ENCODE peak calls at places on chromosome 19, in five cellular contexts. One of them, this sample, is unnamed.

GRCh38 chr19:57302727-57303401 is 17.4 kb upstream of the ZNF543 start:
- ATAC-seq in heart right ventricle: no peak
- ATAC-seq in foreskin keratinocyte: no peak
- ATAC-seq in CD4-positive, CD25-positive, alpha-beta regulatory T cell: no peak
- ATAC-seq in right cardiac atrium: peak; percentile 33
- ATAC-seq in this sample: no peak

GRCh38 chr19:16323532-16323931 is 1.1 kb upstream of the KLF2 start:
- ATAC-seq in CD4-positive, CD25-positive, alpha-beta regulatory T cell: no peak
- ATAC-seq in foreskin keratinocyte: no peak
- ATAC-seq in right cardiac atrium: no peak
- ATAC-seq in heart right ventricle: no peak
- ATAC-seq in this sample: no peak

GRCh38 chr19:19259741-19260140 is 13.4 kb downstream of the TM6SF2 start:
- ATAC-seq in foreskin keratinocyte: peak; percentile 64
- ATAC-seq in CD4-positive, CD25-positive, alpha-beta regulatory T cell: no peak
- ATAC-seq in heart right ventricle: no peak
- ATAC-seq in right cardiac atrium: no peak
- ATAC-seq in this sample: no peak

GRCh38 chr19:1884291-1884718 is 991 bp downstream of the ABHD17A start:
- ATAC-seq in right cardiac atrium: no peak
- ATAC-seq in heart right ventricle: no peak
- ATAC-seq in foreskin keratinocyte: no peak
- ATAC-seq in CD4-positive, CD25-positive, alpha-beta regulatory T cell: no peak
- ATAC-seq in this sample: no peak

GRCh38 chr19:3479819-3480215 is 508 bp downstream of the SMIM24 start:
- ATAC-seq in heart right ventricle: no peak
- ATAC-seq in foreskin keratinocyte: peak; percentile 39
- ATAC-seq in right cardiac atrium: no peak
- ATAC-seq in CD4-positive, CD25-positive, alpha-beta regulatory T cell: no peak
- ATAC-seq in this sample: no peak

GRCh38 chr19:16161848-16162247 is 11.5 kb downstream of the CIB3 start:
- ATAC-seq in right cardiac atrium: no peak
- ATAC-seq in heart right ventricle: no peak
- ATAC-seq in CD4-positive, CD25-positive, alpha-beta regulatory T cell: no peak
- ATAC-seq in foreskin keratinocyte: peak; percentile 76
- ATAC-seq in this sample: no peak

GRCh38 chr19:20256606-20257005 is 89.6 kb downstream of the ZNF486 start:
- ATAC-seq in heart right ventricle: no peak
- ATAC-seq in CD4-positive, CD25-positive, alpha-beta regulatory T cell: no peak
- ATAC-seq in right cardiac atrium: no peak
- ATAC-seq in foreskin keratinocyte: no peak
- ATAC-seq in this sample: no peak

GRCh38 chr19:50486823-50487515 is 10.3 kb upstream of the GARIN5A start:
- ATAC-seq in foreskin keratinocyte: peak; percentile 27
- ATAC-seq in CD4-positive, CD25-positive, alpha-beta regulatory T cell: no peak
- ATAC-seq in heart right ventricle: no peak
- ATAC-seq in right cardiac atrium: no peak
- ATAC-seq in this sample: no peak

GRCh38 chr19:6720369-6721112 is at the start of gene C3:
- ATAC-seq in heart right ventricle: peak; percentile 78
- ATAC-seq in foreskin keratinocyte: peak; percentile 68
- ATAC-seq in CD4-positive, CD25-positive, alpha-beta regulatory T cell: no peak
- ATAC-seq in right cardiac atrium: peak; percentile 84
- ATAC-seq in this sample: no peak

GRCh38 chr19:13979224-13979623 is 26.9 kb downstream of the RFX1 start:
- ATAC-seq in right cardiac atrium: no peak
- ATAC-seq in heart right ventricle: no peak
- ATAC-seq in CD4-positive, CD25-positive, alpha-beta regulatory T cell: no peak
- ATAC-seq in foreskin keratinocyte: no peak
- ATAC-seq in this sample: no peak

GRCh38 chr19:48338253-48338755 is 13.0 kb downstream of the EMP3 start:
- ATAC-seq in foreskin keratinocyte: no peak
- ATAC-seq in heart right ventricle: no peak
- ATAC-seq in CD4-positive, CD25-positive, alpha-beta regulatory T cell: no peak
- ATAC-seq in right cardiac atrium: no peak
- ATAC-seq in this sample: no peak

GRCh38 chr19:19552811-19553210 is 14.7 kb downstream of the CILP2 start:
- ATAC-seq in foreskin keratinocyte: peak; percentile 52
- ATAC-seq in heart right ventricle: no peak
- ATAC-seq in CD4-positive, CD25-positive, alpha-beta regulatory T cell: peak; percentile 33
- ATAC-seq in right cardiac atrium: no peak
- ATAC-seq in this sample: no peak

GRCh38 chr19:43575955-43576451 is 402 bp downstream of the PINLYP start:
- ATAC-seq in heart right ventricle: peak; percentile 2
- ATAC-seq in CD4-positive, CD25-positive, alpha-beta regulatory T cell: no peak
- ATAC-seq in right cardiac atrium: peak; percentile 1
- ATAC-seq in foreskin keratinocyte: peak; percentile 3
- ATAC-seq in this sample: no peak

GRCh38 chr19:46901701-46902401 is 41.1 kb downstream of the ARHGAP35 start:
- ATAC-seq in foreskin keratinocyte: peak; percentile 14
- ATAC-seq in CD4-positive, CD25-positive, alpha-beta regulatory T cell: no peak
- ATAC-seq in heart right ventricle: no peak
- ATAC-seq in right cardiac atrium: no peak
- ATAC-seq in this sample: no peak

GRCh38 chr19:18990128-18990708 is 43.1 kb downstream of the SUGP2 start:
- ATAC-seq in foreskin keratinocyte: no peak
- ATAC-seq in right cardiac atrium: no peak
- ATAC-seq in heart right ventricle: no peak
- ATAC-seq in CD4-positive, CD25-positive, alpha-beta regulatory T cell: no peak
- ATAC-seq in this sample: no peak

GRCh38 chr19:55210120-55210493 is 806 bp upstream of the PTPRH start:
- ATAC-seq in heart right ventricle: peak; percentile 78
- ATAC-seq in CD4-positive, CD25-positive, alpha-beta regulatory T cell: no peak
- ATAC-seq in right cardiac atrium: no peak
- ATAC-seq in foreskin keratinocyte: peak; percentile 75
- ATAC-seq in this sample: no peak

GRCh38 chr19:45098521-45099464 is 5.8 kb downstream of the PPP1R37 start:
- ATAC-seq in foreskin keratinocyte: no peak
- ATAC-seq in CD4-positive, CD25-positive, alpha-beta regulatory T cell: no peak
- ATAC-seq in right cardiac atrium: peak; percentile 49
- ATAC-seq in heart right ventricle: peak; percentile 59
- ATAC-seq in this sample: no peak

GRCh38 chr19:23343434-23344010 is 51.7 kb downstream of the ZNF91 start:
- ATAC-seq in CD4-positive, CD25-positive, alpha-beta regulatory T cell: no peak
- ATAC-seq in heart right ventricle: peak; percentile 30
- ATAC-seq in right cardiac atrium: no peak
- ATAC-seq in foreskin keratinocyte: no peak
- ATAC-seq in this sample: no peak

GRCh38 chr19:5949792-5950305 is 28.1 kb downstream of the RANBP3 start:
- ATAC-seq in foreskin keratinocyte: no peak
- ATAC-seq in right cardiac atrium: no peak
- ATAC-seq in heart right ventricle: peak; percentile 66
- ATAC-seq in CD4-positive, CD25-positive, alpha-beta regulatory T cell: peak; percentile 73
- ATAC-seq in this sample: no peak

GRCh38 chr19:10554760-10555612 is 10.8 kb downstream of the KRI1 start:
- ATAC-seq in CD4-positive, CD25-positive, alpha-beta regulatory T cell: no peak
- ATAC-seq in heart right ventricle: no peak
- ATAC-seq in right cardiac atrium: no peak
- ATAC-seq in foreskin keratinocyte: peak; percentile 33
- ATAC-seq in this sample: no peak

GRCh38 chr19:13984875-13985741 is 21.0 kb downstream of the RFX1 start:
- ATAC-seq in right cardiac atrium: no peak
- ATAC-seq in CD4-positive, CD25-positive, alpha-beta regulatory T cell: no peak
- ATAC-seq in foreskin keratinocyte: no peak
- ATAC-seq in heart right ventricle: no peak
- ATAC-seq in this sample: peak; percentile 66

GRCh38 chr19:8506402-8506957 is 4.0 kb upstream of the PRAM1 start:
- ATAC-seq in right cardiac atrium: peak; percentile 56
- ATAC-seq in CD4-positive, CD25-positive, alpha-beta regulatory T cell: no peak
- ATAC-seq in heart right ventricle: peak; percentile 5
- ATAC-seq in foreskin keratinocyte: peak; percentile 23
- ATAC-seq in this sample: no peak

GRCh38 chr19:2905918-2906519 is 5.3 kb downstream of the ZNF57 start:
- ATAC-seq in heart right ventricle: no peak
- ATAC-seq in CD4-positive, CD25-positive, alpha-beta regulatory T cell: no peak
- ATAC-seq in right cardiac atrium: no peak
- ATAC-seq in foreskin keratinocyte: no peak
- ATAC-seq in this sample: no peak

GRCh38 chr19:11227201-11227886 is 12.1 kb upstream of the ANGPTL8 start:
- ATAC-seq in CD4-positive, CD25-positive, alpha-beta regulatory T cell: no peak
- ATAC-seq in right cardiac atrium: peak; percentile 36
- ATAC-seq in heart right ventricle: peak; percentile 23
- ATAC-seq in foreskin keratinocyte: peak; percentile 53
- ATAC-seq in this sample: no peak

GRCh38 chr19:15280915-15281683 is 48.9 kb upstream of the EPHX3 start:
- ATAC-seq in CD4-positive, CD25-positive, alpha-beta regulatory T cell: no peak
- ATAC-seq in right cardiac atrium: peak; percentile 90
- ATAC-seq in heart right ventricle: peak; percentile 92
- ATAC-seq in foreskin keratinocyte: peak; percentile 61
- ATAC-seq in this sample: no peak

GRCh38 chr19:47518139-47518538 is 3.3 kb upstream of the NAPA start:
- ATAC-seq in right cardiac atrium: no peak
- ATAC-seq in heart right ventricle: no peak
- ATAC-seq in CD4-positive, CD25-positive, alpha-beta regulatory T cell: no peak
- ATAC-seq in foreskin keratinocyte: no peak
- ATAC-seq in this sample: peak; percentile 56

GRCh38 chr19:49165865-49166301 is 8.3 kb downstream of the TRPM4 start:
- ATAC-seq in foreskin keratinocyte: no peak
- ATAC-seq in CD4-positive, CD25-positive, alpha-beta regulatory T cell: no peak
- ATAC-seq in heart right ventricle: peak; percentile 60
- ATAC-seq in right cardiac atrium: peak; percentile 51
- ATAC-seq in this sample: peak; percentile 50

GRCh38 chr19:15265849-15266248 is 33.6 kb upstream of the EPHX3 start:
- ATAC-seq in right cardiac atrium: peak; percentile 89
- ATAC-seq in heart right ventricle: peak; percentile 86
- ATAC-seq in foreskin keratinocyte: no peak
- ATAC-seq in CD4-positive, CD25-positive, alpha-beta regulatory T cell: no peak
- ATAC-seq in this sample: no peak

GRCh38 chr19:54281008-54281728 is at the start of gene LILRB2:
- ATAC-seq in foreskin keratinocyte: no peak
- ATAC-seq in CD4-positive, CD25-positive, alpha-beta regulatory T cell: no peak
- ATAC-seq in right cardiac atrium: peak; percentile 36
- ATAC-seq in heart right ventricle: peak; percentile 45
- ATAC-seq in this sample: no peak

GRCh38 chr19:34468400-34468799 is 13.2 kb upstream of the WTIP start:
- ATAC-seq in right cardiac atrium: peak; percentile 24
- ATAC-seq in heart right ventricle: no peak
- ATAC-seq in CD4-positive, CD25-positive, alpha-beta regulatory T cell: no peak
- ATAC-seq in foreskin keratinocyte: peak; percentile 36
- ATAC-seq in this sample: no peak

GRCh38 chr19:18745931-18746330 is 45.2 kb downstream of the COMP start:
- ATAC-seq in CD4-positive, CD25-positive, alpha-beta regulatory T cell: no peak
- ATAC-seq in right cardiac atrium: no peak
- ATAC-seq in heart right ventricle: no peak
- ATAC-seq in foreskin keratinocyte: no peak
- ATAC-seq in this sample: no peak

GRCh38 chr19:1863308-1863637 is at the start of gene KLF16:
- ATAC-seq in foreskin keratinocyte: no peak
- ATAC-seq in CD4-positive, CD25-positive, alpha-beta regulatory T cell: no peak
- ATAC-seq in right cardiac atrium: no peak
- ATAC-seq in heart right ventricle: no peak
- ATAC-seq in this sample: peak; percentile 1

GRCh38 chr19:54108496-54108895 is 5.8 kb downstream of the NDUFA3 start:
- ATAC-seq in foreskin keratinocyte: no peak
- ATAC-seq in heart right ventricle: no peak
- ATAC-seq in CD4-positive, CD25-positive, alpha-beta regulatory T cell: no peak
- ATAC-seq in right cardiac atrium: no peak
- ATAC-seq in this sample: no peak

GRCh38 chr19:51325161-51325979 is 13.9 kb downstream of the IGLON5 start:
- ATAC-seq in CD4-positive, CD25-positive, alpha-beta regulatory T cell: no peak
- ATAC-seq in right cardiac atrium: no peak
- ATAC-seq in foreskin keratinocyte: no peak
- ATAC-seq in heart right ventricle: no peak
- ATAC-seq in this sample: peak; percentile 14

GRCh38 chr19:35457173-35457572 is 9.1 kb downstream of the FFAR2 start:
- ATAC-seq in right cardiac atrium: no peak
- ATAC-seq in heart right ventricle: no peak
- ATAC-seq in CD4-positive, CD25-positive, alpha-beta regulatory T cell: no peak
- ATAC-seq in foreskin keratinocyte: no peak
- ATAC-seq in this sample: peak; percentile 73